ENCODE peak calls at places on chromosome 1, in seven cellular contexts. One of them, this sample, is unnamed.

GRCh38 chr1:152777510-152778137 is 2.7 kb downstream of the LCE1F start:
- DNase-seq in dorsolateral prefrontal cortex: no peak
- DNase-seq in cardiac fibroblast: no peak
- DNase-seq in transverse colon: no peak
- DNase-seq in OCI-LY7: peak; percentile 4
- DNase-seq in H9: no peak
- DNase-seq in GM06990: no peak
- DNase-seq in this sample: no peak

GRCh38 chr1:16905112-16905855 is 9.5 kb downstream of the RNU1-2 start:
- DNase-seq in dorsolateral prefrontal cortex: no peak
- DNase-seq in cardiac fibroblast: peak; percentile 93
- DNase-seq in transverse colon: peak; percentile 54
- DNase-seq in OCI-LY7: peak; percentile 84
- DNase-seq in H9: peak; percentile 66
- DNase-seq in GM06990: peak; percentile 90
- DNase-seq in this sample: no peak

GRCh38 chr1:248630551-248630950 is 4.3 kb downstream of the OR2T11 start:
- DNase-seq in dorsolateral prefrontal cortex: no peak
- DNase-seq in cardiac fibroblast: no peak
- DNase-seq in transverse colon: no peak
- DNase-seq in OCI-LY7: no peak
- DNase-seq in H9: no peak
- DNase-seq in GM06990: no peak
- DNase-seq in this sample: no peak

GRCh38 chr1:33128781-33129180 is 47.8 kb downstream of the AZIN2 start:
- DNase-seq in dorsolateral prefrontal cortex: no peak
- DNase-seq in cardiac fibroblast: no peak
- DNase-seq in transverse colon: no peak
- DNase-seq in OCI-LY7: no peak
- DNase-seq in H9: no peak
- DNase-seq in GM06990: no peak
- DNase-seq in this sample: no peak

GRCh38 chr1:103109291-103109920 is 1.1 kb upstream of the COL11A1 start:
- DNase-seq in dorsolateral prefrontal cortex: no peak
- DNase-seq in cardiac fibroblast: no peak
- DNase-seq in transverse colon: no peak
- DNase-seq in OCI-LY7: no peak
- DNase-seq in H9: peak; percentile 26
- DNase-seq in GM06990: no peak
- DNase-seq in this sample: no peak

GRCh38 chr1:88877382-88877825 is 14.0 kb downstream of the GTF2B start:
- DNase-seq in dorsolateral prefrontal cortex: no peak
- DNase-seq in cardiac fibroblast: peak; percentile 39
- DNase-seq in transverse colon: no peak
- DNase-seq in OCI-LY7: peak; percentile 58
- DNase-seq in H9: no peak
- DNase-seq in GM06990: peak; percentile 6
- DNase-seq in this sample: no peak

GRCh38 chr1:56948403-56949023 is 17.3 kb downstream of the C8B start:
- DNase-seq in dorsolateral prefrontal cortex: no peak
- DNase-seq in cardiac fibroblast: peak; percentile 38
- DNase-seq in transverse colon: no peak
- DNase-seq in OCI-LY7: no peak
- DNase-seq in H9: no peak
- DNase-seq in GM06990: no peak
- DNase-seq in this sample: no peak

GRCh38 chr1:186082235-186082937 is 292.7 kb downstream of the TPR start:
- DNase-seq in dorsolateral prefrontal cortex: peak; percentile 55
- DNase-seq in cardiac fibroblast: peak; percentile 86
- DNase-seq in transverse colon: peak; percentile 86
- DNase-seq in OCI-LY7: peak; percentile 92
- DNase-seq in H9: no peak
- DNase-seq in GM06990: peak; percentile 63
- DNase-seq in this sample: no peak

GRCh38 chr1:168106274-168106673 is 30.5 kb downstream of the GPR161 start:
- DNase-seq in dorsolateral prefrontal cortex: no peak
- DNase-seq in cardiac fibroblast: no peak
- DNase-seq in transverse colon: no peak
- DNase-seq in OCI-LY7: no peak
- DNase-seq in H9: no peak
- DNase-seq in GM06990: no peak
- DNase-seq in this sample: no peak

GRCh38 chr1:202623075-202623474 is 87.2 kb downstream of the SYT2 start:
- DNase-seq in dorsolateral prefrontal cortex: no peak
- DNase-seq in cardiac fibroblast: peak; percentile 64
- DNase-seq in transverse colon: no peak
- DNase-seq in OCI-LY7: no peak
- DNase-seq in H9: no peak
- DNase-seq in GM06990: no peak
- DNase-seq in this sample: no peak

GRCh38 chr1:41109316-41110263 is 88.1 kb upstream of the SLFNL1 start:
- DNase-seq in dorsolateral prefrontal cortex: no peak
- DNase-seq in cardiac fibroblast: peak; percentile 96
- DNase-seq in transverse colon: peak; percentile 20
- DNase-seq in OCI-LY7: no peak
- DNase-seq in H9: no peak
- DNase-seq in GM06990: no peak
- DNase-seq in this sample: no peak

GRCh38 chr1:77220687-77221463 is 1.6 kb upstream of the PIGK start:
- DNase-seq in dorsolateral prefrontal cortex: no peak
- DNase-seq in cardiac fibroblast: peak; percentile 77
- DNase-seq in transverse colon: no peak
- DNase-seq in OCI-LY7: no peak
- DNase-seq in H9: no peak
- DNase-seq in GM06990: no peak
- DNase-seq in this sample: no peak

GRCh38 chr1:115012006-115012405 is 17.6 kb upstream of the TSHB start:
- DNase-seq in dorsolateral prefrontal cortex: no peak
- DNase-seq in cardiac fibroblast: no peak
- DNase-seq in transverse colon: no peak
- DNase-seq in OCI-LY7: peak; percentile 1
- DNase-seq in H9: no peak
- DNase-seq in GM06990: no peak
- DNase-seq in this sample: no peak

GRCh38 chr1:61450454-61451213 is 274.3 kb downstream of the TM2D1 start:
- DNase-seq in dorsolateral prefrontal cortex: peak; percentile 21
- DNase-seq in cardiac fibroblast: peak; percentile 80
- DNase-seq in transverse colon: peak; percentile 60
- DNase-seq in OCI-LY7: no peak
- DNase-seq in H9: no peak
- DNase-seq in GM06990: no peak
- DNase-seq in this sample: no peak

GRCh38 chr1:159339517-159339916 is 37.4 kb downstream of the FCER1A start:
- DNase-seq in dorsolateral prefrontal cortex: no peak
- DNase-seq in cardiac fibroblast: peak; percentile 29
- DNase-seq in transverse colon: no peak
- DNase-seq in OCI-LY7: no peak
- DNase-seq in H9: no peak
- DNase-seq in GM06990: no peak
- DNase-seq in this sample: no peak

GRCh38 chr1:46582972-46583371 is 21.1 kb downstream of the MKNK1 start:
- DNase-seq in dorsolateral prefrontal cortex: no peak
- DNase-seq in cardiac fibroblast: no peak
- DNase-seq in transverse colon: peak; percentile 18
- DNase-seq in OCI-LY7: no peak
- DNase-seq in H9: no peak
- DNase-seq in GM06990: no peak
- DNase-seq in this sample: no peak

GRCh38 chr1:16984717-16985116 is 4.3 kb upstream of the MFAP2 start:
- DNase-seq in dorsolateral prefrontal cortex: no peak
- DNase-seq in cardiac fibroblast: peak; percentile 97
- DNase-seq in transverse colon: peak; percentile 26
- DNase-seq in OCI-LY7: no peak
- DNase-seq in H9: no peak
- DNase-seq in GM06990: no peak
- DNase-seq in this sample: no peak

GRCh38 chr1:99827970-99828369 is 22.2 kb upstream of the AGL start:
- DNase-seq in dorsolateral prefrontal cortex: no peak
- DNase-seq in cardiac fibroblast: no peak
- DNase-seq in transverse colon: no peak
- DNase-seq in OCI-LY7: no peak
- DNase-seq in H9: no peak
- DNase-seq in GM06990: no peak
- DNase-seq in this sample: no peak

GRCh38 chr1:203548917-203549708 is 55.2 kb downstream of the OPTC start:
- DNase-seq in dorsolateral prefrontal cortex: no peak
- DNase-seq in cardiac fibroblast: peak; percentile 54
- DNase-seq in transverse colon: no peak
- DNase-seq in OCI-LY7: no peak
- DNase-seq in H9: peak; percentile 90
- DNase-seq in GM06990: no peak
- DNase-seq in this sample: no peak

GRCh38 chr1:5981009-5981380 is 11.2 kb downstream of the NPHP4 start:
- DNase-seq in dorsolateral prefrontal cortex: no peak
- DNase-seq in cardiac fibroblast: no peak
- DNase-seq in transverse colon: no peak
- DNase-seq in OCI-LY7: no peak
- DNase-seq in H9: no peak
- DNase-seq in GM06990: no peak
- DNase-seq in this sample: no peak

GRCh38 chr1:79716481-79716880 is 710.0 kb upstream of the ADGRL4 start:
- DNase-seq in dorsolateral prefrontal cortex: no peak
- DNase-seq in cardiac fibroblast: peak; percentile 91
- DNase-seq in transverse colon: no peak
- DNase-seq in OCI-LY7: no peak
- DNase-seq in H9: no peak
- DNase-seq in GM06990: no peak
- DNase-seq in this sample: no peak

GRCh38 chr1:96075704-96076455 is 645.7 kb upstream of the PTBP2 start:
- DNase-seq in dorsolateral prefrontal cortex: no peak
- DNase-seq in cardiac fibroblast: peak; percentile 3
- DNase-seq in transverse colon: no peak
- DNase-seq in OCI-LY7: no peak
- DNase-seq in H9: no peak
- DNase-seq in GM06990: no peak
- DNase-seq in this sample: no peak

GRCh38 chr1:191993549-191993948 is 164.7 kb upstream of the RGS18 start:
- DNase-seq in dorsolateral prefrontal cortex: no peak
- DNase-seq in cardiac fibroblast: peak; percentile 59
- DNase-seq in transverse colon: no peak
- DNase-seq in OCI-LY7: peak; percentile 1
- DNase-seq in H9: no peak
- DNase-seq in GM06990: no peak
- DNase-seq in this sample: no peak

GRCh38 chr1:208172389-208173140 is 71.6 kb downstream of the PLXNA2 start:
- DNase-seq in dorsolateral prefrontal cortex: no peak
- DNase-seq in cardiac fibroblast: no peak
- DNase-seq in transverse colon: no peak
- DNase-seq in OCI-LY7: no peak
- DNase-seq in H9: no peak
- DNase-seq in GM06990: no peak
- DNase-seq in this sample: no peak

GRCh38 chr1:80384037-80384830 is 1377.7 kb upstream of the ADGRL4 start:
- DNase-seq in dorsolateral prefrontal cortex: no peak
- DNase-seq in cardiac fibroblast: peak; percentile 29
- DNase-seq in transverse colon: no peak
- DNase-seq in OCI-LY7: no peak
- DNase-seq in H9: no peak
- DNase-seq in GM06990: no peak
- DNase-seq in this sample: no peak

GRCh38 chr1:173005196-173005864 is 45.4 kb downstream of the TNFSF18 start:
- DNase-seq in dorsolateral prefrontal cortex: no peak
- DNase-seq in cardiac fibroblast: no peak
- DNase-seq in transverse colon: no peak
- DNase-seq in OCI-LY7: no peak
- DNase-seq in H9: no peak
- DNase-seq in GM06990: no peak
- DNase-seq in this sample: no peak
- TF ChIP-seq CTCF in dorsolateral prefrontal cortex: no peak
- TF ChIP-seq CTCF in cardiac fibroblast: peak; percentile 25
- TF ChIP-seq CTCF in transverse colon: no peak
- TF ChIP-seq CTCF in OCI-LY7: peak; percentile 34
- TF ChIP-seq CTCF in H9: no peak
- TF ChIP-seq CTCF in GM06990: no peak
- TF ChIP-seq CTCF in this sample: no peak

GRCh38 chr1:67126974-67127373 is 7.8 kb downstream of the C1orf141 start:
- DNase-seq in dorsolateral prefrontal cortex: no peak
- DNase-seq in cardiac fibroblast: no peak
- DNase-seq in transverse colon: no peak
- DNase-seq in OCI-LY7: no peak
- DNase-seq in H9: no peak
- DNase-seq in GM06990: no peak
- DNase-seq in this sample: no peak

GRCh38 chr1:67124455-67124854 is 10.3 kb downstream of the C1orf141 start:
- DNase-seq in dorsolateral prefrontal cortex: no peak
- DNase-seq in cardiac fibroblast: no peak
- DNase-seq in transverse colon: no peak
- DNase-seq in OCI-LY7: no peak
- DNase-seq in H9: no peak
- DNase-seq in GM06990: no peak
- DNase-seq in this sample: no peak

GRCh38 chr1:67130673-67131072 is 4.1 kb downstream of the C1orf141 start:
- DNase-seq in dorsolateral prefrontal cortex: no peak
- DNase-seq in cardiac fibroblast: no peak
- DNase-seq in transverse colon: no peak
- DNase-seq in OCI-LY7: no peak
- DNase-seq in H9: no peak
- DNase-seq in GM06990: no peak
- DNase-seq in this sample: no peak

GRCh38 chr1:67120855-67121619 is 13.7 kb downstream of the C1orf141 start:
- DNase-seq in dorsolateral prefrontal cortex: no peak
- DNase-seq in cardiac fibroblast: no peak
- DNase-seq in transverse colon: no peak
- DNase-seq in OCI-LY7: no peak
- DNase-seq in H9: no peak
- DNase-seq in GM06990: no peak
- DNase-seq in this sample: no peak

GRCh38 chr1:67126111-67126746 is 8.5 kb downstream of the C1orf141 start:
- DNase-seq in dorsolateral prefrontal cortex: no peak
- DNase-seq in cardiac fibroblast: peak; percentile 29
- DNase-seq in transverse colon: no peak
- DNase-seq in OCI-LY7: no peak
- DNase-seq in H9: no peak
- DNase-seq in GM06990: no peak
- DNase-seq in this sample: no peak
- TF ChIP-seq CTCF in dorsolateral prefrontal cortex: no peak
- TF ChIP-seq CTCF in cardiac fibroblast: no peak
- TF ChIP-seq CTCF in transverse colon: no peak
- TF ChIP-seq CTCF in OCI-LY7: peak; percentile 36
- TF ChIP-seq CTCF in H9: peak; percentile 37
- TF ChIP-seq CTCF in GM06990: no peak
- TF ChIP-seq CTCF in this sample: no peak

DNA sequence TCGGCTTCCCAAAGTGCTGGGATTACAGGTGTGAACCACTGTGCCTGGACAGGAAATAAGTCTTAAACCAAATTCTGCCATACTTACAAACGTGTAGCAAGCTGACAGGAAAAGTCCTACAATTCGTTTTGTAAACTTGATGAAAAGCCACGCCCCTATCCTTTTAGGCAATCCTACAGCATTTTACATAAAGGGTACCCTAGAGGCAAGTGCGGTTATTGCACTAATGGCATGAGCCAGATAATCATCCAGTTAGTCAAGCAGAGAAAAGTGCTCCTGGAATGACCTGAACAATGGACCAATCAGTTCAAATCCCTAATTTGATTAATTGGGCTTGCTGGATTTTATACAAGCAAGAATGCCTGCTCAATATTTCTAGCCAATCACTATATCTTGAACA is 338.2 kb downstream of the KIF26B start:
- DNase-seq in dorsolateral prefrontal cortex: no peak
- DNase-seq in cardiac fibroblast: peak; percentile 16
- DNase-seq in transverse colon: no peak
- DNase-seq in OCI-LY7: peak; percentile 21
- DNase-seq in H9: no peak
- DNase-seq in GM06990: no peak
- DNase-seq in this sample: no peak
- TF ChIP-seq CTCF in dorsolateral prefrontal cortex: no peak
- TF ChIP-seq CTCF in cardiac fibroblast: peak; percentile 20
- TF ChIP-seq CTCF in transverse colon: no peak
- TF ChIP-seq CTCF in OCI-LY7: peak; percentile 59
- TF ChIP-seq CTCF in H9: peak; percentile 58
- TF ChIP-seq CTCF in GM06990: peak; percentile 23
- TF ChIP-seq CTCF in this sample: no peak

GRCh38 chr1:21963477-21964217 is 13.2 kb upstream of the CELA3B start:
- DNase-seq in dorsolateral prefrontal cortex: peak; percentile 39
- DNase-seq in cardiac fibroblast: peak; percentile 75
- DNase-seq in transverse colon: peak; percentile 88
- DNase-seq in OCI-LY7: peak; percentile 70
- DNase-seq in H9: peak; percentile 89
- DNase-seq in GM06990: peak; percentile 41
- DNase-seq in this sample: peak; percentile 70
- TF ChIP-seq CTCF in dorsolateral prefrontal cortex: peak; percentile 94
- TF ChIP-seq CTCF in cardiac fibroblast: peak; percentile 92
- TF ChIP-seq CTCF in transverse colon: peak; percentile 89
- TF ChIP-seq CTCF in OCI-LY7: peak; percentile 93
- TF ChIP-seq CTCF in H9: peak; percentile 94
- TF ChIP-seq CTCF in GM06990: peak; percentile 83
- TF ChIP-seq CTCF in this sample: peak; percentile 88